ENCODE peak calls at places on chromosomes 6 and 20, in five cellular contexts. One of them, this sample, is unnamed.

GRCh38 chr20:34370062-34370461 is 7.0 kb downstream of the ITCH start:
- DNase-seq in WERI-Rb-1: no peak
- DNase-seq in psoas muscle: no peak
- DNase-seq in brain microvascular endothelial cell: no peak
- DNase-seq in right cardiac atrium: no peak
- DNase-seq in this sample: no peak

GRCh38 chr20:11849270-11849920 is 68.3 kb upstream of the BTBD3 start:
- DNase-seq in right cardiac atrium: no peak
- DNase-seq in psoas muscle: no peak
- DNase-seq in WERI-Rb-1: peak; percentile 10
- DNase-seq in brain microvascular endothelial cell: peak; percentile 38
- DNase-seq in this sample: no peak

GRCh38 chr6:169800668-169801395 is 49.4 kb downstream of the ERMARD start:
- DNase-seq in right cardiac atrium: no peak
- DNase-seq in psoas muscle: no peak
- DNase-seq in brain microvascular endothelial cell: peak; percentile 38
- DNase-seq in WERI-Rb-1: no peak
- DNase-seq in this sample: no peak

GRCh38 chr6:31907158-31907813 is 5.4 kb upstream of the ZBTB12 start:
- DNase-seq in right cardiac atrium: no peak
- DNase-seq in WERI-Rb-1: no peak
- DNase-seq in brain microvascular endothelial cell: peak; percentile 36
- DNase-seq in psoas muscle: no peak
- DNase-seq in this sample: peak; percentile 70

GRCh38 chr6:8243462-8243861 is 141.1 kb upstream of the EEF1E1 start:
- DNase-seq in right cardiac atrium: no peak
- DNase-seq in brain microvascular endothelial cell: peak; percentile 33
- DNase-seq in psoas muscle: no peak
- DNase-seq in WERI-Rb-1: no peak
- DNase-seq in this sample: no peak

GRCh38 chr6:70967049-70967448 is 10.2 kb upstream of the B3GAT2 start:
- DNase-seq in right cardiac atrium: no peak
- DNase-seq in psoas muscle: no peak
- DNase-seq in WERI-Rb-1: no peak
- DNase-seq in brain microvascular endothelial cell: no peak
- DNase-seq in this sample: no peak

GRCh38 chr6:32194825-32195651 is 2.6 kb upstream of the GPSM3 start:
- DNase-seq in WERI-Rb-1: peak; percentile 74
- DNase-seq in brain microvascular endothelial cell: peak; percentile 55
- DNase-seq in psoas muscle: no peak
- DNase-seq in right cardiac atrium: no peak
- DNase-seq in this sample: no peak

GRCh38 chr6:112010328-112010727 is 43.6 kb upstream of the CCN6 start:
- DNase-seq in WERI-Rb-1: no peak
- DNase-seq in psoas muscle: no peak
- DNase-seq in brain microvascular endothelial cell: no peak
- DNase-seq in right cardiac atrium: no peak
- DNase-seq in this sample: no peak

GRCh38 chr20:35171438-35171752 is 477 bp upstream of the PROCR start:
- DNase-seq in WERI-Rb-1: no peak
- DNase-seq in right cardiac atrium: no peak
- DNase-seq in psoas muscle: no peak
- DNase-seq in brain microvascular endothelial cell: no peak
- DNase-seq in this sample: no peak

GRCh38 chr6:169240591-169241390 is 12.9 kb downstream of the THBS2 start:
- DNase-seq in WERI-Rb-1: no peak
- DNase-seq in brain microvascular endothelial cell: no peak
- DNase-seq in right cardiac atrium: no peak
- DNase-seq in psoas muscle: no peak
- DNase-seq in this sample: peak; percentile 15

GRCh38 chr20:34390769-34391447 is 27.8 kb downstream of the ITCH start:
- DNase-seq in brain microvascular endothelial cell: peak; percentile 94
- DNase-seq in WERI-Rb-1: peak; percentile 34
- DNase-seq in psoas muscle: peak; percentile 82
- DNase-seq in right cardiac atrium: no peak
- DNase-seq in this sample: peak; percentile 72

GRCh38 chr6:166361080-166361429 is 18.7 kb upstream of the SFT2D1 start:
- DNase-seq in WERI-Rb-1: no peak
- DNase-seq in brain microvascular endothelial cell: peak; percentile 47
- DNase-seq in psoas muscle: peak; percentile 79
- DNase-seq in right cardiac atrium: peak; percentile 42
- DNase-seq in this sample: no peak

GRCh38 chr6:119224095-119224701 is 125.4 kb downstream of the MAN1A1 start:
- DNase-seq in brain microvascular endothelial cell: no peak
- DNase-seq in right cardiac atrium: no peak
- DNase-seq in WERI-Rb-1: no peak
- DNase-seq in psoas muscle: no peak
- DNase-seq in this sample: no peak

GRCh38 chr6:154343473-154344308 is 12.9 kb downstream of the IPCEF1 start:
- DNase-seq in psoas muscle: no peak
- DNase-seq in right cardiac atrium: no peak
- DNase-seq in WERI-Rb-1: no peak
- DNase-seq in brain microvascular endothelial cell: peak; percentile 8
- DNase-seq in this sample: no peak

GRCh38 chr6:45984347-45984746 is 31.3 kb downstream of the CLIC5 start:
- DNase-seq in WERI-Rb-1: no peak
- DNase-seq in psoas muscle: no peak
- DNase-seq in right cardiac atrium: no peak
- DNase-seq in brain microvascular endothelial cell: no peak
- DNase-seq in this sample: no peak

GRCh38 chr6:4776967-4777925 is 1.0 kb downstream of the CDYL start:
- DNase-seq in brain microvascular endothelial cell: peak; percentile 17
- DNase-seq in psoas muscle: peak; percentile 61
- DNase-seq in right cardiac atrium: no peak
- DNase-seq in WERI-Rb-1: no peak
- DNase-seq in this sample: no peak

GRCh38 chr6:35050291-35050987 is 90.7 kb downstream of the TCP11 start:
- DNase-seq in psoas muscle: no peak
- DNase-seq in WERI-Rb-1: peak; percentile 48
- DNase-seq in brain microvascular endothelial cell: no peak
- DNase-seq in right cardiac atrium: no peak
- DNase-seq in this sample: no peak

GRCh38 chr6:112279044-112279916 is 24.9 kb upstream of the LAMA4 start:
- DNase-seq in right cardiac atrium: peak; percentile 51
- DNase-seq in brain microvascular endothelial cell: no peak
- DNase-seq in psoas muscle: no peak
- DNase-seq in WERI-Rb-1: no peak
- DNase-seq in this sample: no peak

GRCh38 chr6:44269921-44270525 is at the start of gene TMEM151B:
- DNase-seq in WERI-Rb-1: peak; percentile 79
- DNase-seq in brain microvascular endothelial cell: no peak
- DNase-seq in right cardiac atrium: peak; percentile 63
- DNase-seq in psoas muscle: peak; percentile 48
- DNase-seq in this sample: no peak

GRCh38 chr20:11745160-11745559 is 172.5 kb upstream of the BTBD3 start:
- DNase-seq in brain microvascular endothelial cell: no peak
- DNase-seq in right cardiac atrium: no peak
- DNase-seq in psoas muscle: no peak
- DNase-seq in WERI-Rb-1: no peak
- DNase-seq in this sample: no peak

GRCh38 chr6:8193541-8193940 is 91.2 kb upstream of the EEF1E1 start:
- DNase-seq in WERI-Rb-1: no peak
- DNase-seq in right cardiac atrium: no peak
- DNase-seq in psoas muscle: no peak
- DNase-seq in brain microvascular endothelial cell: no peak
- DNase-seq in this sample: no peak

GRCh38 chr6:146582857-146583256 is 15.9 kb upstream of the ADGB start:
- DNase-seq in psoas muscle: no peak
- DNase-seq in brain microvascular endothelial cell: no peak
- DNase-seq in right cardiac atrium: peak; percentile 68
- DNase-seq in WERI-Rb-1: no peak
- DNase-seq in this sample: no peak

GRCh38 chr20:39605908-39606307 is 643.8 kb downstream of the DHX35 start:
- DNase-seq in right cardiac atrium: no peak
- DNase-seq in WERI-Rb-1: no peak
- DNase-seq in brain microvascular endothelial cell: no peak
- DNase-seq in psoas muscle: no peak
- DNase-seq in this sample: no peak

GRCh38 chr20:46284028-46284427 is 24.3 kb downstream of the CDH22 start:
- DNase-seq in WERI-Rb-1: no peak
- DNase-seq in right cardiac atrium: no peak
- DNase-seq in brain microvascular endothelial cell: no peak
- DNase-seq in psoas muscle: no peak
- DNase-seq in this sample: no peak
- H3K27me3 ChIP-seq in WERI-Rb-1: no peaks in the 10 kb centered on the region
- H3K27me3 ChIP-seq in right cardiac atrium: no peaks in the 10 kb centered on the region
- H3K27me3 ChIP-seq in brain microvascular endothelial cell: peaks cover 2% of the 10 kb centered on the region
- H3K27me3 ChIP-seq in psoas muscle: no peaks in the 10 kb centered on the region
- H3K27me3 ChIP-seq in this sample: no peaks in the 10 kb centered on the region

GRCh38 chr20:64217539-64217938 is 38.0 kb upstream of the PCMTD2 start:
- DNase-seq in psoas muscle: no peak
- DNase-seq in right cardiac atrium: no peak
- DNase-seq in brain microvascular endothelial cell: no peak
- DNase-seq in WERI-Rb-1: peak; percentile 77
- DNase-seq in this sample: no peak
- H3K27me3 ChIP-seq in psoas muscle: no peaks in the 10 kb centered on the region
- H3K27me3 ChIP-seq in right cardiac atrium: no peaks in the 10 kb centered on the region
- H3K27me3 ChIP-seq in brain microvascular endothelial cell: peaks cover 19% of the 10 kb centered on the region
- H3K27me3 ChIP-seq in WERI-Rb-1: no peaks in the 10 kb centered on the region
- H3K27me3 ChIP-seq in this sample: no peaks in the 10 kb centered on the region

DNA sequence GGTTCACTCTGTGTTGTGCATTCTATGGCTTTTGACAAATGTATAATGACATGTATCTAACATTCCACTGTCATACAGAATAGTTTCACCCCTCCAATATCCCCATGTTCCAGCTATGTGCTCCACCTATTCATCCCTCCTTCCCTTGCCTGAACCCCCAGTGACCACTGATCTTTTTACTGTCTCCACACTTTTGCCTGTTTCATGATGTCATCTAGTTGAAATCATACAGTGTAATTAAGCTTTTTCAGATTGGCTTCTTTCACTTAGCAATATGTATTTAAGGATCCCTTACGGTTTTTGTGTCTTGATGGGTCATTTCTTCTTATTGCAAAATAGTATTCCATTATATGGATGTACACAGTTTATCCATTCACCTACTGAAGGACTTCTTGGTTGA is 39.8 kb downstream of the TGM6 start:
- DNase-seq in right cardiac atrium: no peak
- DNase-seq in psoas muscle: no peak
- DNase-seq in WERI-Rb-1: no peak
- DNase-seq in brain microvascular endothelial cell: no peak
- DNase-seq in this sample: no peak
- H3K27me3 ChIP-seq in right cardiac atrium: no peaks in the 10 kb centered on the region
- H3K27me3 ChIP-seq in psoas muscle: no peaks in the 10 kb centered on the region
- H3K27me3 ChIP-seq in WERI-Rb-1: no peaks in the 10 kb centered on the region
- H3K27me3 ChIP-seq in brain microvascular endothelial cell: no peaks in the 10 kb centered on the region
- H3K27me3 ChIP-seq in this sample: no peaks in the 10 kb centered on the region

DNA sequence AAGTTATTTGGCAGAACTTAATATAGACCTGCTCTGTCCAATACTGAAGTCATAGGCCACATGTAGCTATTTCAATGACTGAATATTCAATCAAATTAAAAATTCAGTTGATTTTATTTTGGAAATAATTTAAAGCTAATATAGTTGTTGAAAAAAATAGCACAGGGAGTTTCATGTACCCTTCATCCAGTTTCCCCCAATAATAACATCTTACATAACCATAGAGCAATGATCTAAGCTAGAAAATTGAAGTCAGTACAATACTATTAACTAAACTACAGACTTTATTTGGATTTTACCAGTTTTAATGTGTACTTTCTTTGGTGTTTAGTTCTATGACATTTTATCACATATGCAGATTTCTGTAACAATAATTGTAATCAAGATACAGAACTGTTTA is 212.2 kb upstream of the HDDC2 start:
- DNase-seq in brain microvascular endothelial cell: no peak
- DNase-seq in WERI-Rb-1: no peak
- DNase-seq in psoas muscle: no peak
- DNase-seq in right cardiac atrium: no peak
- DNase-seq in this sample: no peak
- H3K27me3 ChIP-seq in brain microvascular endothelial cell: no peaks in the 10 kb centered on the region
- H3K27me3 ChIP-seq in WERI-Rb-1: no peaks in the 10 kb centered on the region
- H3K27me3 ChIP-seq in psoas muscle: no peaks in the 10 kb centered on the region
- H3K27me3 ChIP-seq in right cardiac atrium: no peaks in the 10 kb centered on the region
- H3K27me3 ChIP-seq in this sample: no peaks in the 10 kb centered on the region

DNA sequence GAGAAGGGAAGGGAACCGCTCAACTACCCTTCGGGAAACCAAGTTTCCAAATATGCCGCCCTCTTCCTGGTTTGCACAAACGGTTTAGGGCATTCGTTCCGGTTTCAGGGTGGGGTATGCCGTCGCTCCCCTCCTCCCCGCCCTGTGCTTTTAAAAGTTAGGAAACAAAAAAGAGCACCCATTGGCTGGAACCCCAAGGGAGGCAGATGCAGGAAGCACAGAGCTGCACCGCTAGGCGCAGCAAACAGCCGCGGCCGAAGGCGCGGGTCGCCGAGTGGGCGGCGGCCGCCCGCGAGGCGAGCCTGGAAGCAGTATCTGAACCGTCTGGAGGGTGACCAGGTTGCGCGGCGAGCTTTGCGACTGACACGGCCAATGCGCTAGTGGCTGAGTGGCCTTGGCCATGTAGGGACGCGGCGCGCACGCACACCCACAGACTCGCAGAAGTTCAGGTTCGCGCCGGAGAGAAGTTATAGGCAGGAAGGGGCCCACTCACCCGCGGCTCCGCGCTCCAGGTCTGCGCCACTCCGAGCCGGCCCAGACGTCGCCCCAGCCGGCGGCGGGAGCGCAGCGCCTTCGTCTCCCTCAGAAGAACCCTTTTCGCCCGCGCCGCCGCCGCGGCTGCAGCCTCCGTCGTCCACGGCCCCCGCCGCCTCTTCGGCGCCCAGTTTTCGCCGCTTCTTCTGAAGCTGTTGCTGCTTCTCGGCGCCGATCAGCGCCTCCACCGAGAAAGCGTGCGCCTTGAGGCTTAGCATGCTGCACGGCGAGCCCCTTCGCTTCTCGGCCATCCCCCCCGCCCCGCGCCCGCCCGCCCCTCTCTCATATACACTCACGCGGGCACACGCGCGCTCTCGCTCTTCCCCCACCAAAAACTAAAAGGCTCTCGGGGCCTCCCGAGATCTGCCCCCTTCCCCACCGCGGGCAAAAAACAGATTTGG is 734 bp downstream of the TBX18 start:
- DNase-seq in psoas muscle: peak; percentile 73
- DNase-seq in right cardiac atrium: peak; percentile 88
- DNase-seq in brain microvascular endothelial cell: peak; percentile 89
- DNase-seq in WERI-Rb-1: peak; percentile 73
- DNase-seq in this sample: no peak
- H3K27me3 ChIP-seq in psoas muscle: peaks cover 10% of the 10 kb centered on the region
- H3K27me3 ChIP-seq in right cardiac atrium: no peaks in the 10 kb centered on the region
- H3K27me3 ChIP-seq in brain microvascular endothelial cell: no peaks in the 10 kb centered on the region
- H3K27me3 ChIP-seq in WERI-Rb-1: no peaks in the 10 kb centered on the region
- H3K27me3 ChIP-seq in this sample: peaks cover 90% of the 10 kb centered on the region

GRCh38 chr20:62489186-62489939 is 13.6 kb upstream of the GATA5 start:
- DNase-seq in brain microvascular endothelial cell: peak; percentile 10
- DNase-seq in right cardiac atrium: peak; percentile 47
- DNase-seq in WERI-Rb-1: no peak
- DNase-seq in psoas muscle: no peak
- DNase-seq in this sample: no peak
- H3K27me3 ChIP-seq in brain microvascular endothelial cell: peaks cover 52% of the 10 kb centered on the region
- H3K27me3 ChIP-seq in right cardiac atrium: no peaks in the 10 kb centered on the region
- H3K27me3 ChIP-seq in WERI-Rb-1: no peaks in the 10 kb centered on the region
- H3K27me3 ChIP-seq in psoas muscle: no peaks in the 10 kb centered on the region
- H3K27me3 ChIP-seq in this sample: no peaks in the 10 kb centered on the region

DNA sequence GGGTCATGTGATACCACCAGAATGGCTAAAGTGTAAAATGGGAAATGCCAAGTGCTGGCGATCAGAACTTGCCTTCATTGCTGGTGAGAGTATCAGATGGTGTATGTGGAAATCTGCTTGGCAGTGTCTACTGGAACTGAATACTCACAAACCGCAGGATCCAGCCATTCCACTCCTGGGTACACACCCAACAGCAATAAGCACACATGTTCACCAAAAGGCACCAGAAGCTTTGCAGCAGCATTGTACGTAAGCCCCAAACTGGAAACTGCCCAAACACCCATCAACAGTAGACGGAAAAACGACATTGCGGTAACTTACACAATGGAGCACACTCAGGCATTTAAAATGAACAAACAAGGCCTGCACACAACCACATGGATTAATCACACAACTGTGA is 37.4 kb upstream of the BPIFA2 start:
- DNase-seq in right cardiac atrium: no peak
- DNase-seq in brain microvascular endothelial cell: no peak
- DNase-seq in psoas muscle: no peak
- DNase-seq in WERI-Rb-1: no peak
- DNase-seq in this sample: no peak
- H3K27me3 ChIP-seq in right cardiac atrium: no peaks in the 10 kb centered on the region
- H3K27me3 ChIP-seq in brain microvascular endothelial cell: no peaks in the 10 kb centered on the region
- H3K27me3 ChIP-seq in psoas muscle: no peaks in the 10 kb centered on the region
- H3K27me3 ChIP-seq in WERI-Rb-1: no peaks in the 10 kb centered on the region
- H3K27me3 ChIP-seq in this sample: no peaks in the 10 kb centered on the region

This sample was measured in uterus.